ENCODE peak calls at places on chromosomes 2 and 18, in six cellular contexts. I is thyroid gland; T is CD8-positive, alpha-beta T cell; G is RWPE2; A is adrenal gland; R is transverse colon. Q is an unnamed sample. For H3K4me1, the result is how much of the 10 kb centered on the place peaks cover.

GRCh38 chr2:12718662-12719399 is 2.1 kb downstream of the TRIB2 start:
- DNase-seq in I (no peak), T (peak), G (no peak), A (no peak), R (no peak), Q (no peak)

GRCh38 chr2:113181491-113182051 is 7.8 kb downstream of the PSD4 start:
- DNase-seq in I (peak), T (no peak), G (no peak), A (peak), R (no peak), Q (no peak)

GRCh38 chr2:20652673-20653575 is 2.0 kb upstream of the HS1BP3 start:
- DNase-seq in I (no peak), T (no peak), G (peak), A (no peak), R (no peak), Q (peak)

GRCh38 chr2:44051948-44052347 is 56.2 kb upstream of the LRPPRC start:
- DNase-seq in I (no peak), T (no peak), G (no peak), A (no peak), R (no peak), Q (no peak)

GRCh38 chr2:101469863-101470262 is 5.0 kb downstream of the RFX8 start:
- DNase-seq in I (no peak), T (no peak), G (no peak), A (no peak), R (no peak), Q (no peak)

GRCh38 chr2:140454717-140455116 is 1674.5 kb upstream of the NXPH2 start:
- DNase-seq in I (no peak), T (no peak), G (no peak), A (peak), R (no peak), Q (no peak)

GRCh38 chr2:9153589-9153988 is 53.0 kb upstream of the ASAP2 start:
- DNase-seq in I (peak), T (no peak), G (no peak), A (no peak), R (no peak), Q (no peak)

GRCh38 chr2:159177957-159178356 is 108.5 kb downstream of the WDSUB1 start:
- DNase-seq in I (no peak), T (no peak), G (no peak), A (no peak), R (no peak), Q (no peak)

GRCh38 chr2:214019973-214020345 is 390.9 kb upstream of the VWC2L start:
- DNase-seq in I (no peak), T (no peak), G (no peak), A (no peak), R (no peak), Q (no peak)

GRCh38 chr2:44120428-44120827 is 48.2 kb upstream of the PPM1B start:
- DNase-seq in I (no peak), T (no peak), G (no peak), A (no peak), R (no peak), Q (no peak)

GRCh38 chr2:105517814-105518705 is 119.2 kb upstream of the FHL2 start:
- DNase-seq in I (peak), T (no peak), G (no peak), A (peak), R (peak), Q (peak)

GRCh38 chr2:220451438-220451837 is 824.0 kb downstream of the SLC4A3 start:
- DNase-seq in I (peak), T (no peak), G (no peak), A (no peak), R (no peak), Q (no peak)

GRCh38 chr2:39142012-39142346 is 21.1 kb upstream of the SOS1 start:
- DNase-seq in I (no peak), T (no peak), G (no peak), A (no peak), R (no peak), Q (no peak)

GRCh38 chr2:203594541-203594940 is 59.4 kb upstream of the RAPH1 start:
- DNase-seq in I (no peak), T (no peak), G (no peak), A (no peak), R (no peak), Q (no peak)

GRCh38 chr2:18309188-18309587 is 251.3 kb downstream of the RDH14 start:
- DNase-seq in I (no peak), T (no peak), G (no peak), A (no peak), R (no peak), Q (no peak)

GRCh38 chr18:74947875-74948274 is 261.1 kb downstream of the PTGR3 start:
- DNase-seq in I (no peak), T (no peak), G (no peak), A (no peak), R (no peak), Q (no peak)

GRCh38 chr2:152413228-152414030 is 78.5 kb downstream of the FMNL2 start:
- DNase-seq in I (no peak), T (no peak), G (no peak), A (no peak), R (no peak), Q (no peak)

GRCh38 chr2:169221745-169222369 is 140.5 kb downstream of the LRP2 start:
- DNase-seq in I (no peak), T (no peak), G (no peak), A (no peak), R (no peak), Q (no peak)

GRCh38 chr18:30675072-30675471 is 367.5 kb downstream of the DSC3 start:
- DNase-seq in I (no peak), T (no peak), G (no peak), A (no peak), R (no peak), Q (no peak)

GRCh38 chr18:61882296-61883004 is 10.4 kb downstream of the RNF152 start:
- DNase-seq in I (no peak), T (no peak), G (no peak), A (no peak), R (no peak), Q (no peak)

GRCh38 chr2:238127165-238128060 is 11.1 kb upstream of the KLHL30 start:
- DNase-seq in I (peak), T (peak), G (no peak), A (no peak), R (no peak), Q (peak)

GRCh38 chr18:63454497-63454896 is 22.3 kb upstream of the SERPINB5 start:
- DNase-seq in I (no peak), T (no peak), G (peak), A (no peak), R (peak), Q (peak)

GRCh38 chr2:182245963-182246362 is 180.9 kb downstream of the PDE1A start:
- DNase-seq in I (no peak), T (no peak), G (no peak), A (no peak), R (no peak), Q (no peak)

GRCh38 chr2:2644040-2644439 is 313.0 kb upstream of the MYT1L start:
- DNase-seq in I (no peak), T (no peak), G (no peak), A (no peak), R (no peak), Q (no peak)

GRCh38 chr2:216013080-216013909 is at the start of gene MREG:
- DNase-seq in I (peak), T (peak), G (peak), A (peak), R (peak), Q (peak)

GRCh38 chr2:240590681-240591111 is 4.2 kb downstream of the CAPN10 start:
- DNase-seq in I (no peak), T (no peak), G (peak), A (no peak), R (no peak), Q (no peak)

GRCh38 chr2:104856086-104856972 is 2.4 kb downstream of the POU3F3 start:
- DNase-seq in I (no peak), T (no peak), G (no peak), A (no peak), R (no peak), Q (no peak)

GRCh38 chr2:197576631-197577030 is 60.8 kb downstream of the MOB4 start:
- DNase-seq in I (no peak), T (no peak), G (no peak), A (no peak), R (no peak), Q (no peak)

GRCh38 chr2:235665656-235666239 is 171.9 kb downstream of the AGAP1 start:
- DNase-seq in I (no peak), T (no peak), G (no peak), A (peak), R (no peak), Q (no peak)

GRCh38 chr18:62716679-62717058 is 1.3 kb downstream of the PHLPP1 start:
- DNase-seq in I (peak), T (peak), G (no peak), A (peak), R (peak), Q (peak)

GRCh38 chr2:70192516-70192915 is 1.7 kb upstream of the C2orf42 start:
- DNase-seq in I (no peak), T (no peak), G (no peak), A (no peak), R (no peak), Q (no peak)

GRCh38 chr2:204776781-204777559 is 231.7 kb downstream of the PARD3B start:
- DNase-seq in I (no peak), T (no peak), G (no peak), A (no peak), R (no peak), Q (no peak)

GRCh38 chr2:158893057-158893456 is 75.4 kb upstream of the TANC1 start:
- DNase-seq in I (peak), T (no peak), G (peak), A (no peak), R (no peak), Q (no peak)

GRCh38 chr2:175964195-175964594 is 37.9 kb downstream of the LNPK start:
- DNase-seq in I (no peak), T (no peak), G (no peak), A (no peak), R (no peak), Q (no peak)
- TF ChIP-seq CTCF in I (no peak), T (no peak), G (peak), A (no peak), R (no peak), Q (no peak)

GRCh38 chr2:234003972-234004617 is 46.4 kb upstream of the SPP2 start:
- DNase-seq in I (no peak), T (no peak), G (peak), A (peak), R (no peak), Q (no peak)
- H3K4me1 ChIP-seq in I (under half), T (under half), G (under half), A (under half), R (under half), Q (under half)

GRCh38 chr2:223762853-223763252 is 74.5 kb downstream of the AP1S3 start:
- DNase-seq in I (peak), T (no peak), G (no peak), A (no peak), R (no peak), Q (no peak)

GRCh38 chr2:223764796-223765195 is 72.6 kb downstream of the AP1S3 start:
- DNase-seq in I (no peak), T (no peak), G (no peak), A (no peak), R (no peak), Q (no peak)

GRCh38 chr2:223758131-223758840 is 79.1 kb downstream of the AP1S3 start:
- DNase-seq in I (no peak), T (no peak), G (no peak), A (no peak), R (no peak), Q (no peak)

GRCh38 chr2:223759569-223760430 is 77.6 kb downstream of the AP1S3 start:
- DNase-seq in I (no peak), T (no peak), G (peak), A (no peak), R (no peak), Q (no peak)

GRCh38 chr2:223760838-223761502 is 76.4 kb downstream of the AP1S3 start:
- DNase-seq in I (peak), T (peak), G (peak), A (peak), R (peak), Q (no peak)
- TF ChIP-seq CTCF in I (no peak), T (peak), G (peak), A (no peak), R (no peak), Q (no peak)

DNA sequence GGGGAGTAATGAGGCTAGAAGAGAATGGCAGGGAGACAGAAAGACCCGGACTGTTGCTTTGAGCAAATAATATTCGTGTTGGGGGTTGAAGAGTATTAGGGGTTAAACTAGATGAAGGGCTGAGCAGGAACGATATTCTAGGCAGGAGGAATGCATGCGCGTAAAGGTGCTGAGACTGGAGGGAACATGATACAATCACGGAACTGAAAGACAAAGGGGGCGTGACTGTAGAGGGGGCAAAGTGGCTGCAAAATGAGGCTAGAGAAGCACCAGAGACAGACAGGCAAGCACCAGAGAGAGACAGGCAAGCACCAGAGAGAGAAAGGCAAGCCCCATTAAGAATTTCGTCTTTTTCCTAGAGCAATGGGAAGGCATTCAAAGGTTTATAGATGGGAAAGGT is 148.1 kb upstream of the DLX2 start:
- DNase-seq in I (no peak), T (no peak), G (no peak), A (no peak), R (no peak), Q (no peak)
- H3K4me1 ChIP-seq in I (under half), T (under half), G (half or more), A (under half), R (under half), Q (under half)

GRCh38 chr18:5106730-5107129 is 90.3 kb downstream of the AKAIN1 start:
- DNase-seq in I (no peak), T (no peak), G (no peak), A (no peak), R (no peak), Q (no peak)
- TF ChIP-seq CTCF in I (no peak), T (no peak), G (peak), A (peak), R (no peak), Q (no peak)

DNA sequence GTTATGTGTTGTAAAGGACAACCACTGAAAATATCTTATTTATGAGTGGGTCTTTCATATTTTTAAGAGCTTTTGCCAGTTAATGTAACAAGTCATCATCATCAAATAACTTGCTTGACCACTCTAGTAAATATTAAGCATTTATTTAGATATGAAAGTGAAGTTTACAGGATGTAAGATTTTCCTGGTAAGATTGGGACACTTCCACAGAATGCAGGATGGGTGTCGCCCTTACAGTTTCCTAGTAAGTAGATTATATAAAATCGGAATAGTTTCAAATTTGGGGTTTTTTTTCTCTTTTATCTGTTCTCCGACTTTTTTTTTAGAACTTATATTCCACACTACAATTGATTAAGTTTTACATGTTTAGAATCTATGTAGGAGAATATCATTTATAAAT is 14.8 kb upstream of the SLC40A1 start:
- DNase-seq in I (no peak), T (no peak), G (no peak), A (no peak), R (no peak), Q (no peak)
- H3K4me1 ChIP-seq in I (under half), T (under half), G (under half), A (under half), R (under half), Q (under half)

DNA sequence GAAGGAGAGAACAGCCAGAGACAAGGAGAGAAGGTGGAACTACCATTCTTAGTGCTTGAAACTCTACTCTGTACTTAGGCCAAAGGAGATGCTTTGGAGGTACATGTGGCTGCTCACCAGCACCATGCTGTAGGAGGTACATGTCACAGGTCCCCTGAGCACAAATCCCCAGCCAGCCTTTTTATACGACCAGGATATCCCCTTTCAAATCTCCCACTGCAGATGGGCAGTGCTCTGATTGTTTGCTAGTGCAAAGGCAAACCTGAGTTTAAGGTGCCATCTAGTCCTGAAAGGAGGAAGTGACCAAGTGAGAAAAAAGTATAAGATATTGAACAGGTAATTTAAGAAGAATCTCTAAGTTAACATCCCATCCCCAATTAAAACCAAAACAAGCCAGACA is 17.1 kb upstream of the TTC21B start:
- DNase-seq in I (no peak), T (no peak), G (no peak), A (no peak), R (no peak), Q (no peak)
- TF ChIP-seq CTCF in I (no peak), T (no peak), G (no peak), A (no peak), R (no peak), Q (no peak)

DNA sequence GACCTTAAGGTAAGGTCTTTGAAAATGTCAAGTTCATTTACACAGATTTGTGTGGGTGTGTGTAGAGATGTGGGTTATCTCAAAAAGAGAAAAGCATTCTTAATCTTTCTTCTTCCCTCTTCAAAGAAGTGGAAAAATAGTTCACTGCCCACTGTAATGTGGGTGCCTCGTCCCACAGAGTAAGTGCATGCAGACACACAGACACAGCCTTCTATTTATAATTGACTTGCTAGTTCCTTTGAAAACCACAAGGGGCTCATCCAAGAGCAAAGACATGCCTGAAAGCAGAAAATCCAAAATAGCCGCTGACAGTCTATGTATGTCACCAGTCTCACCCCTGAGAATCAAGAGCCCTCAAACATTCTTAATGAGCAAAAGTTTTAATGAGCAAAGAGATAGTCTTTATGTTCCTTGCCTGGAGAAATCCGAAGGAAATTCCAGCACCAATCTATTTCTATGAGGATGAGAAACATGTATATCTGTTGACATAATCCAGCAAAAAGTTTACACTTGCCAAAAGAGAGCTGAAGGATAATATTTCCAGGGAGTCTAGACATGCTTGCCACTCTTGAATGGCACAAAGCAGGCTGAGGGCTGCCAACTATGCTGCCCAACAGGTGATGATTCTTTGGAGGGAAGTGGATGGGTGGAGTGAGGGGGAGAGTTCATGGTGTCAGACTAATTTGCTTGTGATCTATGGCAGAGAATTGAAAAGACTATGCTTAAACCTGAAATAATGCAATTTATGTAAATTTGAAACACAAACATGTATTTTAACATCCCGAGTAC is 93.9 kb downstream of the ACVR1 start:
- DNase-seq in I (peak), T (no peak), G (no peak), A (no peak), R (no peak), Q (no peak)
- H3K4me1 ChIP-seq in I (half or more), T (under half), G (under half), A (under half), R (under half), Q (under half)

Q was measured in mucosa of descending colon.